ENCODE peak calls at places on chromosomes 11 and 22, in eight cellular contexts. M, C, L, I, T, G, P and B are unnamed samples.

GRCh38 chr11:47342854-47343253 is 9.6 kb downstream of the MYBPC3 start:
- DNase-seq in M (no peak), C (no peak), L (no peak), I (no peak), T (no peak), G (no peak), P (no peak), B (no peak)

GRCh38 chr11:85875505-85875904 is 20.3 kb downstream of the CCDC83 start:
- DNase-seq in M (no peak), C (no peak), L (no peak), I (no peak), T (no peak), G (no peak), P (no peak), B (no peak)

GRCh38 chr11:32435152-32435480 is 223 bp downstream of the WT1 start:
- DNase-seq in M (no peak), C (no peak), L (no peak), I (no peak), T (no peak), G (no peak), P (no peak), B (no peak)

GRCh38 chr11:86947541-86947940 is 7.7 kb downstream of the FZD4 start:
- DNase-seq in M (no peak), C (no peak), L (no peak), I (no peak), T (no peak), G (no peak), P (no peak), B (no peak)

GRCh38 chr11:64372802-64373597 is 14.0 kb downstream of the RPS6KA4 start:
- DNase-seq in M (no peak), C (peak), L (no peak), I (no peak), T (peak), G (no peak), P (peak), B (no peak)

GRCh38 chr22:27628891-27629631 is 172.5 kb downstream of the MN1 start:
- DNase-seq in M (no peak), C (no peak), L (no peak), I (no peak), T (no peak), G (no peak), P (no peak), B (no peak)

GRCh38 chr11:8338138-8338537 is 74.5 kb upstream of the LMO1 start:
- DNase-seq in M (no peak), C (peak), L (peak), I (no peak), T (peak), G (no peak), P (peak), B (no peak)

GRCh38 chr11:34850339-34850738 is 65.8 kb downstream of the APIP start:
- DNase-seq in M (no peak), C (no peak), L (no peak), I (no peak), T (no peak), G (no peak), P (no peak), B (no peak)

GRCh38 chr22:44691796-44692661 is 10.0 kb upstream of the PRR5 start:
- DNase-seq in M (no peak), C (no peak), L (peak), I (no peak), T (no peak), G (no peak), P (peak), B (no peak)

GRCh38 chr22:39236321-39237275 is 8.2 kb downstream of the PDGFB start:
- DNase-seq in M (no peak), C (no peak), L (peak), I (peak), T (peak), G (peak), P (no peak), B (no peak)

GRCh38 chr11:36292311-36292722 is 3.1 kb upstream of the COMMD9 start:
- DNase-seq in M (no peak), C (no peak), L (no peak), I (no peak), T (no peak), G (no peak), P (no peak), B (no peak)

GRCh38 chr11:19576054-19576453 is 136.6 kb upstream of the NAV2 start:
- DNase-seq in M (no peak), C (no peak), L (no peak), I (no peak), T (no peak), G (no peak), P (no peak), B (no peak)

GRCh38 chr11:79209540-79210266 is 231.1 kb downstream of the TENM4 start:
- DNase-seq in M (no peak), C (no peak), L (no peak), I (no peak), T (peak), G (no peak), P (no peak), B (no peak)

GRCh38 chr22:49048591-49048990 is 779.1 kb downstream of the BRD1 start:
- DNase-seq in M (no peak), C (no peak), L (no peak), I (no peak), T (no peak), G (no peak), P (no peak), B (no peak)

GRCh38 chr22:32407332-32407731 is 4.7 kb downstream of the RTCB start:
- DNase-seq in M (no peak), C (no peak), L (no peak), I (no peak), T (no peak), G (no peak), P (no peak), B (no peak)
- H3K27ac ChIP-seq in M (no peak), C (no peak), L (no peak), I (no peak), T (no peak), G (no peak), P (no peak), B (no peak)

DNA sequence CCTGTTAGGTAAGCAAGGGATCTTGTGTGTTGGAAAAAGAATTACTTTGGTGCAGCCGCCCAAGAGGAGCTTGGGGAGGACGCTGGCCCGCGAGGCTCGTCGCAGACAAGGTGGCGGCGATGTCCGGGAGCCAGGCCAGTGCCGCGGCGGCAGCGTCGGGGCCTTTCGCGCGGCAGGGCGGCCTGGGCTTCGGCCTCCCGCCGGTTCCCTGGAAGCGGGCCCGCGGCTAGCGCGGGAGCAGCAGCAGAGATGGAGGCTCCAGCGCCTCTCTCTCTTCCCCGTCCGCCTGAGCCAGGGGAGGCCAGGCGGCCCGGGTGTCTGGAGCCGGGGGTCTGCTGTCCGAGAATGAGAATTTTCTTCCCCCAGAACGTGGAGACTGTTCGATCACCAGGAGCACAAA is 82.8 kb downstream of the GGT1 start:
- DNase-seq in M (no peak), C (peak), L (no peak), I (no peak), T (no peak), G (no peak), P (no peak), B (no peak)
- H3K27ac ChIP-seq in M (no peak), C (no peak), L (peak), I (no peak), T (no peak), G (no peak), P (no peak), B (no peak)

GRCh38 chr11:108160970-108161566 is 39.7 kb downstream of the ACAT1 start:
- DNase-seq in M (no peak), C (no peak), L (no peak), I (no peak), T (no peak), G (no peak), P (no peak), B (no peak)
- H3K27ac ChIP-seq in M (no peak), C (no peak), L (no peak), I (no peak), T (no peak), G (peak), P (no peak), B (no peak)

GRCh38 chr11:75510626-75511025 is 15.1 kb downstream of the GDPD5 start:
- DNase-seq in M (no peak), C (no peak), L (no peak), I (no peak), T (no peak), G (no peak), P (no peak), B (no peak)
- H3K27ac ChIP-seq in M (no peak), C (no peak), L (no peak), I (no peak), T (no peak), G (peak), P (no peak), B (no peak)